ENCODE peak calls at places on chromosomes 1 and 21, in ten cellular contexts. One of them, this sample, is unnamed.

GRCh38 chr1:245875581-245876263 is 631.4 kb downstream of the SMYD3 start:
- DNase-seq in psoas muscle: no peak
- DNase-seq in AG04450: no peak
- DNase-seq in keratinocyte: no peak
- DNase-seq in adrenal gland: no peak
- DNase-seq in CD4-positive, alpha-beta memory T cell: no peak
- DNase-seq in A549: no peak
- DNase-seq in tibial artery: no peak
- DNase-seq in GM23338: no peak
- DNase-seq in sigmoid colon: no peak
- DNase-seq in this sample: no peak

GRCh38 chr1:177571485-177572076 is 398.3 kb downstream of the SEC16B start:
- DNase-seq in CD4-positive, alpha-beta memory T cell: no peak
- DNase-seq in A549: no peak
- DNase-seq in AG04450: no peak
- DNase-seq in adrenal gland: no peak
- DNase-seq in sigmoid colon: no peak
- DNase-seq in psoas muscle: no peak
- DNase-seq in tibial artery: no peak
- DNase-seq in keratinocyte: no peak
- DNase-seq in GM23338: no peak
- DNase-seq in this sample: no peak

GRCh38 chr21:45848805-45849204 is 132.8 kb upstream of the COL6A1 start:
- DNase-seq in psoas muscle: no peak
- DNase-seq in keratinocyte: no peak
- DNase-seq in adrenal gland: peak; percentile 5
- DNase-seq in CD4-positive, alpha-beta memory T cell: no peak
- DNase-seq in AG04450: no peak
- DNase-seq in sigmoid colon: no peak
- DNase-seq in tibial artery: no peak
- DNase-seq in GM23338: no peak
- DNase-seq in A549: no peak
- DNase-seq in this sample: no peak

GRCh38 chr1:6460349-6461236 is 5.4 kb downstream of the TNFRSF25 start:
- DNase-seq in keratinocyte: no peak
- DNase-seq in tibial artery: no peak
- DNase-seq in adrenal gland: no peak
- DNase-seq in sigmoid colon: no peak
- DNase-seq in CD4-positive, alpha-beta memory T cell: peak; percentile 98
- DNase-seq in A549: no peak
- DNase-seq in psoas muscle: no peak
- DNase-seq in GM23338: no peak
- DNase-seq in AG04450: no peak
- DNase-seq in this sample: no peak

GRCh38 chr1:235888119-235888643 is 21.5 kb upstream of the LYST start:
- DNase-seq in sigmoid colon: no peak
- DNase-seq in tibial artery: no peak
- DNase-seq in A549: no peak
- DNase-seq in AG04450: no peak
- DNase-seq in psoas muscle: no peak
- DNase-seq in GM23338: no peak
- DNase-seq in adrenal gland: no peak
- DNase-seq in CD4-positive, alpha-beta memory T cell: peak; percentile 49
- DNase-seq in keratinocyte: no peak
- DNase-seq in this sample: no peak

GRCh38 chr21:45410865-45411809 is 6.2 kb downstream of the COL18A1 start:
- DNase-seq in psoas muscle: peak; percentile 53
- DNase-seq in keratinocyte: no peak
- DNase-seq in adrenal gland: no peak
- DNase-seq in AG04450: no peak
- DNase-seq in sigmoid colon: peak; percentile 63
- DNase-seq in GM23338: no peak
- DNase-seq in CD4-positive, alpha-beta memory T cell: no peak
- DNase-seq in A549: no peak
- DNase-seq in tibial artery: peak; percentile 70
- DNase-seq in this sample: no peak

GRCh38 chr1:240107058-240107684 is 15.5 kb downstream of the FMN2 start:
- DNase-seq in A549: no peak
- DNase-seq in AG04450: peak; percentile 37
- DNase-seq in tibial artery: no peak
- DNase-seq in adrenal gland: no peak
- DNase-seq in CD4-positive, alpha-beta memory T cell: no peak
- DNase-seq in sigmoid colon: no peak
- DNase-seq in keratinocyte: no peak
- DNase-seq in psoas muscle: no peak
- DNase-seq in GM23338: no peak
- DNase-seq in this sample: no peak

GRCh38 chr21:33301632-33302002 is 23.2 kb upstream of the IFNAR1 start:
- DNase-seq in A549: no peak
- DNase-seq in keratinocyte: no peak
- DNase-seq in sigmoid colon: no peak
- DNase-seq in AG04450: no peak
- DNase-seq in CD4-positive, alpha-beta memory T cell: no peak
- DNase-seq in adrenal gland: no peak
- DNase-seq in psoas muscle: no peak
- DNase-seq in tibial artery: no peak
- DNase-seq in GM23338: no peak
- DNase-seq in this sample: no peak

GRCh38 chr1:203351037-203351625 is at the start of gene FMOD:
- DNase-seq in A549: no peak
- DNase-seq in GM23338: peak; percentile 71
- DNase-seq in psoas muscle: peak; percentile 77
- DNase-seq in AG04450: no peak
- DNase-seq in keratinocyte: no peak
- DNase-seq in CD4-positive, alpha-beta memory T cell: no peak
- DNase-seq in adrenal gland: peak; percentile 71
- DNase-seq in sigmoid colon: peak; percentile 93
- DNase-seq in tibial artery: peak; percentile 93
- DNase-seq in this sample: peak; percentile 92
- H3K4me3 ChIP-seq in A549: no peak within 1 kb of the TSS
- H3K4me3 ChIP-seq in GM23338: peak within 1 kb of the TSS; percentile 39
- H3K4me3 ChIP-seq in psoas muscle: peak within 1 kb of the TSS; percentile 53
- H3K4me3 ChIP-seq in AG04450: no peak within 1 kb of the TSS
- H3K4me3 ChIP-seq in keratinocyte: no peak within 1 kb of the TSS
- H3K4me3 ChIP-seq in CD4-positive, alpha-beta memory T cell: no peak within 1 kb of the TSS
- H3K4me3 ChIP-seq in adrenal gland: no peak within 1 kb of the TSS
- H3K4me3 ChIP-seq in sigmoid colon: peak within 1 kb of the TSS; percentile 38
- H3K4me3 ChIP-seq in tibial artery: peak within 1 kb of the TSS; percentile 54
- H3K4me3 ChIP-seq in this sample: peak within 1 kb of the TSS; percentile 72

DNA sequence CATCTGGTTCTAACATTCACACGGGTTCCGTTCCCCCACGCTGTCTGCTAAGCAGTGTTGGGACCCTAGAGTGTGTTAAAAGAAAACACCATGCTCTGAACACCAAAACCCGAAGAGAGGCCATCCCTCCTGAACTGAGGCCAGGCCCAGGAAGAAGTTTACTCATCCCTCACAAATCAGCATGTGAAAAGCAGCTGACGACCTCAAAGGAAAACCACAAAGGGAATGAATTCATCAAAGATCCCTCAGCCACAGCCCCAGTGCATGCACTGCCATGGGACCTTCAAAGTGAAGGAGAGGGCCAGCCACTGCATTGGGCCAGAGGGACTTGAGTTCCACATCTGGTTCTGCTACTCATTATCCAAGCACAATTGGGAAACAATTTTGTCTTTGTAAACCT is 7.0 kb upstream of the PSEN2 start:
- DNase-seq in AG04450: no peak
- DNase-seq in sigmoid colon: no peak
- DNase-seq in tibial artery: no peak
- DNase-seq in psoas muscle: no peak
- DNase-seq in A549: no peak
- DNase-seq in GM23338: peak; percentile 46
- DNase-seq in keratinocyte: no peak
- DNase-seq in adrenal gland: no peak
- DNase-seq in CD4-positive, alpha-beta memory T cell: no peak
- DNase-seq in this sample: no peak
- H3K27ac ChIP-seq in AG04450: no peak overlapping the region
- H3K27ac ChIP-seq in sigmoid colon: peak overlapping the region; percentile 50
- H3K27ac ChIP-seq in tibial artery: no peak overlapping the region
- H3K27ac ChIP-seq in psoas muscle: no peak overlapping the region
- H3K27ac ChIP-seq in A549: no peak overlapping the region
- H3K27ac ChIP-seq in GM23338: no peak overlapping the region
- H3K27ac ChIP-seq in keratinocyte: no peak overlapping the region
- H3K27ac ChIP-seq in adrenal gland: no peak overlapping the region
- H3K27ac ChIP-seq in CD4-positive, alpha-beta memory T cell: no peak overlapping the region
- H3K27ac ChIP-seq in this sample: no peak overlapping the region

DNA sequence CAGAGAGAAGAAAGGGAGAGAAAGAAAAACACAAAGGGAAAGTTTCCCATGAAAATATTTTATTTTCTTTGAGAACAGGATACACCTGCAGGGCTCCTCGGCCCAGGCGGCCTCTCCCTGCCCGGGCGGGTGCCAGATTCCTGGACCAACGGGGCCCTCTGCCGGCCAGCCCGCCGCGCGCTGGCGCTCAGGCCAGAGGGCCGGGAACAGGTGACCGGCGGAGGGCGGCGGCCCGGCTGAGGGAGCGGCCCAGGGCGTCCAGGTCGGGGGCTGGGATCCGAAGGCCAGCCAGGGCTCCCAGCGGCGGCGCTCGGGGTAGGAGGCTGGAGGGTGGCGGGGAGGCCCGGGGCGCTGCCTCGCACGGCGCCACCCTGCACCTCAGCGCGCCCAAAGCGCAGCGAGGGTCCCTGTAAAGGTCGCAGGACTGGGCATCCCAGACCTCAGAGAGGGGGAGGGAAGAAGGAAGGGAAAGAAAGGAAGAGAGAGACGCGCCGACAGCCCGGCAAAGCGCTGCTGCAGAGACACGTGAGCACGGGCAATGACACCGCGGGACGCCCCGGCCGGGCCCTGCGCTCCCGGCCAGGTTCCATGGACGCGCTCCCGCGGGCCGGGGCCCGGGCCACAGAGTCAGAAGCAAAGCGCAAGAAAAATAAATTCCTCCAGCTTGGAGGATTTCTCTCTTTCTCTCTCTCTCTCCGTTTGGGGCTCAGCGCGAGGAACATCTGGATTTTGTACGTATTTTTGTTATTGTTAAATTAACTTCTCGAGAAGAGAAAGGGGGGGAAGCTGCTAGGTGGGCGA is 908 bp downstream of the WNT9A start:
- DNase-seq in adrenal gland: peak; percentile 84
- DNase-seq in sigmoid colon: peak; percentile 92
- DNase-seq in AG04450: no peak
- DNase-seq in tibial artery: peak; percentile 72
- DNase-seq in keratinocyte: no peak
- DNase-seq in GM23338: peak; percentile 89
- DNase-seq in CD4-positive, alpha-beta memory T cell: peak; percentile 47
- DNase-seq in psoas muscle: peak; percentile 90
- DNase-seq in A549: peak; percentile 80
- DNase-seq in this sample: peak; percentile 73
- H3K4me3 ChIP-seq in adrenal gland: peak overlapping the region; percentile 9
- H3K4me3 ChIP-seq in sigmoid colon: peak overlapping the region; percentile 75
- H3K4me3 ChIP-seq in AG04450: peak overlapping the region; percentile 60
- H3K4me3 ChIP-seq in tibial artery: peak overlapping the region; percentile 51
- H3K4me3 ChIP-seq in keratinocyte: peak overlapping the region; percentile 61
- H3K4me3 ChIP-seq in GM23338: peak overlapping the region; percentile 82
- H3K4me3 ChIP-seq in CD4-positive, alpha-beta memory T cell: peak overlapping the region; percentile 29
- H3K4me3 ChIP-seq in psoas muscle: peak overlapping the region; percentile 80
- H3K4me3 ChIP-seq in A549: peak overlapping the region; percentile 66
- H3K4me3 ChIP-seq in this sample: peak overlapping the region; percentile 76

GRCh38 chr1:203336097-203336496 is 14.8 kb downstream of the FMOD start:
- DNase-seq in A549: no peak
- DNase-seq in psoas muscle: no peak
- DNase-seq in adrenal gland: no peak
- DNase-seq in tibial artery: no peak
- DNase-seq in keratinocyte: no peak
- DNase-seq in GM23338: no peak
- DNase-seq in AG04450: no peak
- DNase-seq in sigmoid colon: no peak
- DNase-seq in CD4-positive, alpha-beta memory T cell: no peak
- DNase-seq in this sample: no peak

GRCh38 chr1:203342192-203342940 is 8.6 kb downstream of the FMOD start:
- DNase-seq in A549: peak; percentile 52
- DNase-seq in adrenal gland: peak; percentile 79
- DNase-seq in sigmoid colon: peak; percentile 77
- DNase-seq in psoas muscle: no peak
- DNase-seq in keratinocyte: no peak
- DNase-seq in CD4-positive, alpha-beta memory T cell: peak; percentile 42
- DNase-seq in GM23338: peak; percentile 93
- DNase-seq in tibial artery: no peak
- DNase-seq in AG04450: no peak
- DNase-seq in this sample: no peak

GRCh38 chr1:203338335-203339036 is 12.4 kb downstream of the FMOD start:
- DNase-seq in adrenal gland: peak; percentile 78
- DNase-seq in AG04450: no peak
- DNase-seq in GM23338: peak; percentile 89
- DNase-seq in CD4-positive, alpha-beta memory T cell: peak; percentile 63
- DNase-seq in keratinocyte: no peak
- DNase-seq in A549: peak; percentile 65
- DNase-seq in sigmoid colon: peak; percentile 81
- DNase-seq in tibial artery: no peak
- DNase-seq in psoas muscle: peak; percentile 67
- DNase-seq in this sample: peak; percentile 73

GRCh38 chr1:203343956-203344355 is 7.0 kb downstream of the FMOD start:
- DNase-seq in GM23338: no peak
- DNase-seq in keratinocyte: no peak
- DNase-seq in CD4-positive, alpha-beta memory T cell: no peak
- DNase-seq in adrenal gland: no peak
- DNase-seq in psoas muscle: no peak
- DNase-seq in tibial artery: no peak
- DNase-seq in AG04450: no peak
- DNase-seq in A549: no peak
- DNase-seq in sigmoid colon: no peak
- DNase-seq in this sample: no peak

GRCh38 chr1:203340112-203340804 is 10.7 kb downstream of the FMOD start:
- DNase-seq in keratinocyte: peak; percentile 54
- DNase-seq in psoas muscle: peak; percentile 74
- DNase-seq in adrenal gland: peak; percentile 89
- DNase-seq in CD4-positive, alpha-beta memory T cell: peak; percentile 64
- DNase-seq in AG04450: peak; percentile 55
- DNase-seq in A549: peak; percentile 79
- DNase-seq in tibial artery: peak; percentile 85
- DNase-seq in GM23338: peak; percentile 95
- DNase-seq in sigmoid colon: peak; percentile 89
- DNase-seq in this sample: no peak
- H3K27ac ChIP-seq in keratinocyte: no peak overlapping the region
- H3K27ac ChIP-seq in psoas muscle: no peak overlapping the region
- H3K27ac ChIP-seq in adrenal gland: no peak overlapping the region
- H3K27ac ChIP-seq in CD4-positive, alpha-beta memory T cell: no peak overlapping the region
- H3K27ac ChIP-seq in AG04450: no peak overlapping the region
- H3K27ac ChIP-seq in A549: no peak overlapping the region
- H3K27ac ChIP-seq in tibial artery: peak overlapping the region; percentile 90
- H3K27ac ChIP-seq in GM23338: no peak overlapping the region
- H3K27ac ChIP-seq in sigmoid colon: no peak overlapping the region
- H3K27ac ChIP-seq in this sample: peak overlapping the region; percentile 92

DNA sequence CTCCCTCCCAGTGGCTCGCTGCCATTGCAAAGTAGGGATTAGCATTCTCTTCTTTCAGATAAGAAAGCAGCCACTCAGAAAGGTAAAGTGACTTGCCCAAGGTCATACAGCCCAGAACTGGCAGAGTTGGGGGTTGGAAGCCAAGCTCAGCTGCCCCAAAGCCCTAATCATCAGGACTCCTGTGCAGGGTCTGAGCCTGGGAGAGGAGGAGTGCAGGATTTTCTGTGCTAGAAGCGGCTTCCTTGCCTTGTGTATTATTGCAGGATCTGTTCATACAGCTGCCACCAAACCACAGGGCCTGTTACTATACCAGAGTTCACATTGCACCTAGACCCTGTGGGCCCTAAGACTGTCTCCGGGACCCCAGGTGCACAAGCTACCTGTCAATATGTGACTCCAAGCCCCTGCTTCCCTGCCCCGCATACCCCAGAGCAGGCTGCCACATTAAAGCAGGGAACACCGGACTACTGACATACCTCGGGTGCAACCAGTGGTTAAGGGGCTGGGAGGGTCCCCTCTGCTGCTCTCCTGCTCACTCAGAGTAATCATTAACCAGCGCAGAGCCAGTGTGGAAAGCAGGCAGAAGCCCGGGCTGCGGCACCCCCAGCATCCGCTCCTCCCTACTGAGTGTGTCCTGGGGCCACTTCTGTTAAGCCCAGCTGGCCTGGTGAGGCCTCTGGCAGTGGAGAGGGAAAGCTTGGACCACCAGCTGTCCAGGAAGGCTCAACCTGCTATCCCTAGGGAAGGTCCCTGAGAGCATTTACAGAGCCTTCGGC is 15.8 kb downstream of the HSPG2 start:
- DNase-seq in tibial artery: no peak
- DNase-seq in AG04450: no peak
- DNase-seq in keratinocyte: no peak
- DNase-seq in adrenal gland: no peak
- DNase-seq in A549: no peak
- DNase-seq in CD4-positive, alpha-beta memory T cell: no peak
- DNase-seq in GM23338: no peak
- DNase-seq in sigmoid colon: peak; percentile 65
- DNase-seq in psoas muscle: no peak
- DNase-seq in this sample: no peak
- H3K4me3 ChIP-seq in tibial artery: no peak overlapping the region
- H3K4me3 ChIP-seq in AG04450: no peak overlapping the region
- H3K4me3 ChIP-seq in keratinocyte: no peak overlapping the region
- H3K4me3 ChIP-seq in adrenal gland: no peak overlapping the region
- H3K4me3 ChIP-seq in A549: no peak overlapping the region
- H3K4me3 ChIP-seq in CD4-positive, alpha-beta memory T cell: no peak overlapping the region
- H3K4me3 ChIP-seq in GM23338: no peak overlapping the region
- H3K4me3 ChIP-seq in sigmoid colon: no peak overlapping the region
- H3K4me3 ChIP-seq in psoas muscle: no peak overlapping the region
- H3K4me3 ChIP-seq in this sample: no peak overlapping the region

This sample was measured in coronary artery.